ENCODE peak calls at places on chromosomes 5 and 9, in seven cellular contexts. X is left ventricle myocardium inferior; B is lung; S is A549; Q is CD4-positive, CD25-positive, alpha-beta regulatory T cell; H is dorsolateral prefrontal cortex; V is HepG2. O is an unnamed sample.
A peak's percentile ranks its signal among the peaks of the same experiment; 100 is the strongest.

GRCh38 chr9:70192707-70193106 is 66.1 kb upstream of the SMC5 start:
- DNase-seq in X (no peak), B (no peak), S (no peak), Q (no peak), H (no peak), V (no peak), O (no peak)

GRCh38 chr5:43294226-43294625 is 19.0 kb downstream of the HMGCS1 start:
- DNase-seq in X (no peak), B (no peak), S (no peak), Q (no peak), H (no peak), V (no peak), O (no peak)

GRCh38 chr5:76372320-76373054 is 30.6 kb upstream of the IQGAP2 start:
- DNase-seq in X (no peak), B (no peak), S (peak; percentile 84), Q (no peak), H (no peak), V (peak; percentile 76), O (no peak)

GRCh38 chr5:145294321-145294720 is 540.8 kb downstream of the PRELID2 start:
- DNase-seq in X (no peak), B (no peak), S (no peak), Q (no peak), H (no peak), V (no peak), O (no peak)

GRCh38 chr9:109469646-109470358 is 28.3 kb downstream of the PTPN3 start:
- DNase-seq in X (peak; percentile 60), B (peak; percentile 68), S (peak; percentile 86), Q (peak; percentile 41), H (peak; percentile 80), V (peak; percentile 63), O (peak; percentile 80)

GRCh38 chr5:88883566-88884434 is 816 bp upstream of the MEF2C start:
- DNase-seq in X (peak; percentile 73), B (peak; percentile 65), S (peak; percentile 18), Q (no peak), H (peak; percentile 48), V (no peak), O (peak; percentile 84)

GRCh38 chr9:28379082-28379481 is 805.8 kb upstream of the C9orf72 start:
- DNase-seq in X (no peak), B (no peak), S (no peak), Q (no peak), H (no peak), V (no peak), O (no peak)

GRCh38 chr5:71924980-71925379 is 182.3 kb upstream of the MAP1B start:
- DNase-seq in X (no peak), B (no peak), S (peak; percentile 75), Q (no peak), H (no peak), V (no peak), O (no peak)

GRCh38 chr5:114237766-114238165 is 124.1 kb upstream of the KCNN2 start:
- DNase-seq in X (no peak), B (no peak), S (peak; percentile 2), Q (no peak), H (no peak), V (no peak), O (no peak)

GRCh38 chr9:131298816-131299215 is 9.3 kb downstream of the PLPP7 start:
- DNase-seq in X (no peak), B (no peak), S (no peak), Q (no peak), H (no peak), V (no peak), O (no peak)

GRCh38 chr9:93204470-93205043 is 20.6 kb downstream of the WNK2 start:
- DNase-seq in X (no peak), B (no peak), S (no peak), Q (no peak), H (no peak), V (no peak), O (no peak)

GRCh38 chr9:119366909-119367690 is 2.1 kb downstream of the BRINP1 start:
- DNase-seq in X (no peak), B (no peak), S (no peak), Q (no peak), H (peak; percentile 36), V (no peak), O (no peak)

GRCh38 chr9:125233678-125234077 is 7.5 kb downstream of the HSPA5 start:
- DNase-seq in X (no peak), B (no peak), S (peak; percentile 66), Q (no peak), H (no peak), V (no peak), O (no peak)

GRCh38 chr5:102090770-102091169 is 205.3 kb downstream of the SLCO4C1 start:
- DNase-seq in X (no peak), B (peak; percentile 29), S (peak; percentile 31), Q (no peak), H (no peak), V (peak; percentile 77), O (no peak)

GRCh38 chr9:93686127-93686879 is 109.9 kb downstream of the PHF2 start:
- DNase-seq in X (no peak), B (peak; percentile 22), S (no peak), Q (no peak), H (no peak), V (no peak), O (no peak)

GRCh38 chr9:18682907-18683306 is 209.0 kb downstream of the ADAMTSL1 start:
- DNase-seq in X (no peak), B (no peak), S (no peak), Q (no peak), H (no peak), V (no peak), O (no peak)

GRCh38 chr9:5566054-5566618 is 55.8 kb downstream of the PDCD1LG2 start:
- DNase-seq in X (no peak), B (no peak), S (no peak), Q (no peak), H (no peak), V (no peak), O (no peak)

GRCh38 chr5:36066540-36067210 is at the start of gene UGT3A2:
- DNase-seq in X (no peak), B (no peak), S (no peak), Q (no peak), H (no peak), V (no peak), O (no peak)

GRCh38 chr5:30040483-30041116 is 1152.9 kb upstream of the CDH6 start:
- DNase-seq in X (no peak), B (no peak), S (peak; percentile 79), Q (no peak), H (no peak), V (peak; percentile 69), O (no peak)

GRCh38 chr5:158978061-158978745 is 121.5 kb downstream of the EBF1 start:
- DNase-seq in X (no peak), B (no peak), S (no peak), Q (no peak), H (no peak), V (no peak), O (no peak)

GRCh38 chr5:9058161-9058560 is 487.7 kb downstream of the SEMA5A start:
- DNase-seq in X (no peak), B (no peak), S (no peak), Q (no peak), H (no peak), V (no peak), O (no peak)

GRCh38 chr5:9056046-9056445 is 489.8 kb downstream of the SEMA5A start:
- DNase-seq in X (no peak), B (no peak), S (no peak), Q (no peak), H (no peak), V (no peak), O (no peak)

GRCh38 chr5:9058666-9059065 is 487.2 kb downstream of the SEMA5A start:
- DNase-seq in X (no peak), B (no peak), S (no peak), Q (no peak), H (no peak), V (no peak), O (no peak)

GRCh38 chr5:9054821-9055589 is 490.9 kb downstream of the SEMA5A start:
- DNase-seq in X (no peak), B (no peak), S (no peak), Q (no peak), H (no peak), V (no peak), O (no peak)

DNA sequence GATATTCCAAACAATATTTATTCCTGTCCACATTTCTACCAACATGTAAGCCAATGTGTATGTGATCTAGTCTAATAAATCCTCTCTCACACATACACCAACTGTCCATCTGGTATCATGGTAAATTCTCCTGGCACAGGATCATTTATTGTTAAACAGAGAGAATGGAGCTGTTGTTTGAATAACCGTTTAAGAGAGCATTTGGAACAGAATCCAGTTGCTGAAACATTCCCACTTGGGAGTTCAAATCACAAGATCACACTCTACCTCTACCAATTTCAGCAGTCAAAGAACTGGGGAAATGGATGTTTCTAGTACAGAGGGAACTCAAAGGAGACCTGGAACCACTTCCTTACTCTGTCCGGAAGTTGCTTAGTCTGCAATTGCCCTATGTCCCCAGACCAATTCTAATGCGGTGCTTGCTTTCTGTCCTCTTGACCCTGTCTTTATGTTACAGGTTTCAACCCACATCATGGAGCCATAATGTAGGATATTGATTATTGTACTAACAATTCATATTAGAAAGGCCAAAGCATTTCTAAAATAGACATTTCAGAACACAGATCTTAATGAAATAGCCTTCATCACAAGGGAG is 488.4 kb downstream of the SEMA5A start:
- DNase-seq in X (no peak), B (no peak), S (no peak), Q (no peak), H (no peak), V (no peak), O (no peak)
- H3K27ac ChIP-seq in X (peak overlapping the region; percentile 71), B (no peak overlapping the region), S (no peak overlapping the region), Q (no peak overlapping the region), H (no peak overlapping the region), V (no peak overlapping the region), O (no peak overlapping the region)

GRCh38 chr9:111598730-111599091 is 736 bp downstream of the PTGR1 start:
- DNase-seq in X (peak; percentile 29), B (peak; percentile 31), S (no peak), Q (no peak), H (no peak), V (peak; percentile 56), O (no peak)
- H3K27ac ChIP-seq in X (peak overlapping the region; percentile 91), B (peak overlapping the region; percentile 93), S (peak overlapping the region; percentile 94), Q (no peak overlapping the region), H (peak overlapping the region; percentile 82), V (peak overlapping the region; percentile 76), O (peak overlapping the region; percentile 90)

DNA sequence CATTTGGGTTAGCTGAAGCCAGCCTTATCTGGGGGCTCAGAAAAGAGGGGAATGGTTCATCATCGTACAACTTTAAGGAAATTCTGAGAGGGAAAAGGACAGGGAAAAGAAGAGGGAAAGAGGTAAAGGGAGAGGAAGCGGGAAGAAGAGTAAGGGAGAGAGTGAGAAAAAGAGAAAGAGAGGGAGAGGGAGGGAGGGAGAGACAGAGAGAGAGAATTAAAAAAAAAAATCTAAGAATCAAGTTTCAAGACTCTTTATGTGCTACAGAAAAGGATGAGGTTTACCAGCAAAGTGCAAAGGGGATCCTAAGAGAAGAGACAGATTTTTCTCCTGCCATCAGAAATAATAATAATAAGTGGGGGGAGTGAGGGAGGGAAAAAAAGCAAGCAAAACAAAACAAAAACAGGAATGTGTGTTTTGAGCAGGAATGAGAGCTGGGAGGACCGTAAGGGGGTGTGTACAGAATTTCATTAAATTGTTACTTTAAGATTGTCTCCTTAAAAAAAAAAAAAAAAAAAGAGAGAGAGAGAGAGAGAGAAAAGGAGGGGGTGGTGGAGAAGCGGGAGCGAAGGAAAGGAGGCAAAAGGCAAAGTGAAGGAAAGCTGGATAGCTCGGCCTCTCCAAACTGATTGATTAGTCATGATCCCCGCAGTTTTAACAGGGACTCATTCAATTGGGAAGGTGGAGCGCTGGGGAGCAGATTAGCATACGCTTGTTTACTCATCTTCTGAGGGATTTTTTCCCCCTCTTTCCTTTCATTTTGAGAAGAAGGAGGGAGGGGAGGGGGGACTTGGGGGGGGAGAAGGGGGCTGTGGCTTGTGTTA is 438 bp upstream of the PAPPA start:
- DNase-seq in X (no peak), B (no peak), S (peak; percentile 94), Q (no peak), H (no peak), V (no peak), O (no peak)
- H3K27ac ChIP-seq in X (peak overlapping the region; percentile 70), B (no peak overlapping the region), S (peak overlapping the region; percentile 99), Q (no peak overlapping the region), H (no peak overlapping the region), V (no peak overlapping the region), O (peak overlapping the region; percentile 62)

GRCh38 chr9:100098241-100098886 is 436 bp downstream of the ERP44 start:
- DNase-seq in X (peak; percentile 54), B (peak; percentile 72), S (peak; percentile 71), Q (no peak), H (peak; percentile 63), V (peak; percentile 83), O (no peak)
- H3K27ac ChIP-seq in X (peak overlapping the region; percentile 91), B (peak overlapping the region; percentile 96), S (peak overlapping the region; percentile 81), Q (peak overlapping the region; percentile 81), H (peak overlapping the region; percentile 93), V (peak overlapping the region; percentile 90), O (peak overlapping the region; percentile 86)

O was measured in kidney.